ENCODE peak calls at places on chromosomes 16 and 17, in eight cellular contexts. E is naive thymus-derived CD8-positive, alpha-beta T cell; J is tibial artery; I is NCI-H82; Q is ELR; N is HFFc6; X is GM20000; V is stimulated activated CD4-positive, alpha-beta T cell treated with anti-CD3 and anti-CD28 coated beads, TNF-alpha, amount 100 ng/mL, for 48 hours. F is an unnamed sample.

GRCh38 chr16:75189638-75190245 is 17.2 kb downstream of the CTRB2 start:
- DNase-seq in E (no peak), J (no peak), I (no peak), Q (no peak), N (no peak), X (no peak), V (no peak), F (no peak)

GRCh38 chr17:41652461-41652960 is 28.1 kb upstream of the KRT17 start:
- DNase-seq in E (no peak), J (no peak), I (no peak), Q (no peak), N (no peak), X (no peak), V (no peak), F (no peak)

GRCh38 chr16:27811881-27812280 is 251.6 kb downstream of the GSG1L start:
- DNase-seq in E (no peak), J (peak), I (no peak), Q (no peak), N (no peak), X (no peak), V (no peak), F (no peak)

GRCh38 chr17:68910256-68910705 is 44.9 kb downstream of the ABCA8 start:
- DNase-seq in E (no peak), J (peak), I (peak), Q (no peak), N (no peak), X (no peak), V (no peak), F (no peak)

GRCh38 chr16:69234460-69234859 is 47.5 kb downstream of the SNTB2 start:
- DNase-seq in E (no peak), J (no peak), I (no peak), Q (no peak), N (no peak), X (no peak), V (no peak), F (no peak)

GRCh38 chr17:17812211-17813054 is 24.4 kb downstream of the SREBF1 start:
- DNase-seq in E (peak), J (peak), I (peak), Q (peak), N (peak), X (peak), V (no peak), F (peak)

GRCh38 chr17:1942066-1942365 is 83.1 kb downstream of the RTN4RL1 start:
- DNase-seq in E (no peak), J (no peak), I (no peak), Q (no peak), N (no peak), X (no peak), V (no peak), F (peak)

GRCh38 chr17:18859256-18859655 is 1.3 kb downstream of the PRPSAP2 start:
- DNase-seq in E (no peak), J (no peak), I (peak), Q (peak), N (peak), X (no peak), V (no peak), F (no peak)

GRCh38 chr17:65638221-65638940 is 76.9 kb upstream of the AXIN2 start:
- DNase-seq in E (no peak), J (no peak), I (peak), Q (no peak), N (no peak), X (no peak), V (no peak), F (no peak)

GRCh38 chr17:20184977-20185619 is 175.9 kb downstream of the SPECC1 start:
- DNase-seq in E (no peak), J (no peak), I (no peak), Q (no peak), N (no peak), X (no peak), V (no peak), F (no peak)

GRCh38 chr16:24070851-24071250 is 185.3 kb upstream of the CACNG3 start:
- DNase-seq in E (no peak), J (no peak), I (peak), Q (peak), N (no peak), X (peak), V (peak), F (peak)

GRCh38 chr17:46020023-46020735 is 21.1 kb downstream of the STH start:
- DNase-seq in E (peak), J (no peak), I (no peak), Q (no peak), N (no peak), X (peak), V (peak), F (peak)

GRCh38 chr17:17356149-17356930 is 53.2 kb downstream of the NT5M start:
- DNase-seq in E (peak), J (peak), I (peak), Q (peak), N (peak), X (peak), V (peak), F (peak)